ENCODE peak calls at places on chromosomes 4 and X, in five cellular contexts. F, G, K, R and C are unnamed samples.

GRCh38 chr4:110959041-110959643 is 336.3 kb upstream of the PITX2 start:
- DNase-seq in F (no peak), G (no peak), K (peak), R (no peak), C (no peak)

GRCh38 chrX:45266456-45266855 is 65.8 kb upstream of the DIPK2B start:
- DNase-seq in F (no peak), R (no peak), K (no peak), G (no peak), C (no peak)

GRCh38 chr4:104866809-104867208 is 279.9 kb upstream of the TET2 start:
- DNase-seq in G (peak), F (no peak), K (no peak), R (peak), C (no peak)

GRCh38 chr4:184815046-184815877 is 10.5 kb downstream of the ACSL1 start:
- DNase-seq in F (peak), K (peak), R (peak), G (peak), C (peak)

GRCh38 chr4:81069706-81070331 is 39.3 kb downstream of the BMP3 start:
- DNase-seq in G (peak), K (peak), R (peak), F (peak), C (peak)

GRCh38 chr4:38948551-38948950 is 80.9 kb downstream of the FAM114A1 start:
- DNase-seq in R (no peak), F (no peak), K (no peak), G (no peak), C (no peak)

GRCh38 chr4:40681600-40682297 is 52.1 kb upstream of the RBM47 start:
- DNase-seq in R (no peak), F (no peak), G (peak), K (no peak), C (no peak)

GRCh38 chrX:41308884-41309655 is 24.9 kb upstream of the DDX3X start:
- DNase-seq in F (no peak), G (no peak), K (no peak), R (no peak), C (no peak)

GRCh38 chr4:181372014-181372413 is 871.2 kb upstream of the TENM3 start:
- DNase-seq in F (no peak), K (no peak), G (peak), R (no peak), C (no peak)

GRCh38 chr4:32133734-32134133 is 1413.6 kb downstream of the PCDH7 start:
- DNase-seq in R (no peak), K (no peak), F (no peak), G (no peak), C (no peak)

GRCh38 chr4:55358668-55359067 is 12.6 kb downstream of the SRD5A3 start:
- DNase-seq in R (peak), G (no peak), K (peak), F (no peak), C (peak)

GRCh38 chr4:3239998-3240920 is 8.7 kb upstream of the MSANTD1 start:
- DNase-seq in G (peak), K (no peak), R (no peak), F (no peak), C (no peak)

GRCh38 chrX:37509349-37509748 is 62.1 kb upstream of the LANCL3 start:
- DNase-seq in F (no peak), G (peak), R (no peak), K (peak), C (no peak)